ENCODE peak calls at places on chromosomes 6 and 20, in six cellular contexts. A is K562, G is heart left ventricle, J is gastrocnemius medialis, M is sigmoid colon, T is HepG2. D is an unnamed sample. For H3K27me3, the result is how much of the 10 kb centered on the place peaks cover.

GRCh38 chr6:160128879-160129516 is 7.4 kb downstream of the SLC22A1 start:
- DNase-seq in A (no peak), G (no peak), J (no peak), M (no peak), T (no peak), D (no peak)

GRCh38 chr20:18276821-18277220 is 11.5 kb upstream of the ZNF133 start:
- DNase-seq in A (peak), G (peak), J (peak), M (no peak), T (peak), D (no peak)

GRCh38 chr6:151763938-151764680 is 43.4 kb upstream of the ESR1 start:
- DNase-seq in A (peak), G (peak), J (peak), M (peak), T (peak), D (no peak)

GRCh38 chr20:33561981-33562601 is 72.2 kb downstream of the CBFA2T2 start:
- DNase-seq in A (no peak), G (peak), J (peak), M (peak), T (peak), D (no peak)

GRCh38 chr6:81605526-81605925 is 147.0 kb downstream of the TENT5A start:
- DNase-seq in A (no peak), G (no peak), J (no peak), M (no peak), T (no peak), D (no peak)

GRCh38 chr6:93036835-93037234 is 382.5 kb downstream of the EPHA7 start:
- DNase-seq in A (no peak), G (no peak), J (no peak), M (no peak), T (peak), D (no peak)

GRCh38 chr6:47714802-47715201 is 16.4 kb downstream of the ADGRF4 start:
- DNase-seq in A (no peak), G (no peak), J (no peak), M (no peak), T (no peak), D (no peak)

GRCh38 chr20:63737940-63738686 is 1.5 kb upstream of the SLC2A4RG start:
- DNase-seq in A (peak), G (peak), J (no peak), M (peak), T (peak), D (no peak)

GRCh38 chr20:11394145-11394833 is 523.4 kb upstream of the BTBD3 start:
- DNase-seq in A (no peak), G (no peak), J (no peak), M (no peak), T (no peak), D (no peak)

GRCh38 chr6:6543181-6543879 is 45.2 kb upstream of the LY86 start:
- DNase-seq in A (no peak), G (no peak), J (peak), M (no peak), T (no peak), D (no peak)

GRCh38 chr20:39660251-39660650 is 698.1 kb downstream of the DHX35 start:
- DNase-seq in A (no peak), G (no peak), J (no peak), M (no peak), T (no peak), D (no peak)

GRCh38 chr6:100281471-100281878 is 183.2 kb downstream of the SIM1 start:
- DNase-seq in A (no peak), G (no peak), J (no peak), M (no peak), T (no peak), D (no peak)

GRCh38 chr20:14832630-14833029 is 495.2 kb upstream of the FLRT3 start:
- DNase-seq in A (no peak), G (no peak), J (no peak), M (no peak), T (no peak), D (no peak)

GRCh38 chr6:105748737-105749161 is 337.4 kb upstream of the PRDM1 start:
- DNase-seq in A (no peak), G (no peak), J (no peak), M (no peak), T (no peak), D (no peak)

GRCh38 chr6:155313602-155314091 is 637 bp downstream of the TFB1M start:
- DNase-seq in A (no peak), G (no peak), J (no peak), M (no peak), T (peak), D (no peak)

GRCh38 chr6:25088513-25088912 is 152.8 kb upstream of the RIPOR2 start:
- DNase-seq in A (no peak), G (no peak), J (no peak), M (no peak), T (no peak), D (no peak)

GRCh38 chr20:29876911-29877285 is 1380.6 kb upstream of the DEFB115 start:
- DNase-seq in A (no peak), G (no peak), J (no peak), M (no peak), T (no peak), D (no peak)

GRCh38 chr20:891121-892080 is 24.7 kb downstream of the ANGPT4 start:
- DNase-seq in A (no peak), G (no peak), J (peak), M (peak), T (no peak), D (no peak)

GRCh38 chr6:30074331-30075093 is 1.1 kb downstream of the RNF39 start:
- DNase-seq in A (no peak), G (no peak), J (no peak), M (no peak), T (no peak), D (no peak)

GRCh38 chr6:5851261-5851757 is 155.4 kb downstream of the NRN1 start:
- DNase-seq in A (peak), G (peak), J (no peak), M (no peak), T (no peak), D (no peak)

GRCh38 chr6:37615564-37616340 is 81.9 kb downstream of the MDGA1 start:
- DNase-seq in A (peak), G (no peak), J (no peak), M (peak), T (no peak), D (no peak)

GRCh38 chr6:106872044-106872443 is 102.5 kb downstream of the CD24 start:
- DNase-seq in A (no peak), G (no peak), J (no peak), M (no peak), T (no peak), D (no peak)

GRCh38 chr6:14489445-14489844 is 371.9 kb downstream of the CD83 start:
- DNase-seq in A (no peak), G (no peak), J (no peak), M (no peak), T (no peak), D (no peak)

GRCh38 chr6:31666337-31666960 is 569 bp downstream of the CSNK2B start:
- DNase-seq in A (no peak), G (no peak), J (no peak), M (no peak), T (no peak), D (no peak)

GRCh38 chr6:113825776-113826175 is 31.4 kb upstream of the MARCKS start:
- DNase-seq in A (no peak), G (peak), J (peak), M (peak), T (no peak), D (no peak)

GRCh38 chr6:111417181-111417585 is 65.8 kb downstream of the REV3L start:
- DNase-seq in A (no peak), G (peak), J (peak), M (peak), T (no peak), D (no peak)

GRCh38 chr6:126614642-126615504 is 275.0 kb downstream of the CENPW start:
- DNase-seq in A (no peak), G (no peak), J (no peak), M (no peak), T (peak), D (no peak)

GRCh38 chr6:46072866-46073265 is 56.9 kb upstream of the ENPP4 start:
- DNase-seq in A (no peak), G (no peak), J (no peak), M (no peak), T (no peak), D (no peak)

GRCh38 chr20:49318430-49319203 is 40.8 kb upstream of the ZNFX1 start:
- DNase-seq in A (no peak), G (no peak), J (no peak), M (no peak), T (no peak), D (no peak)

GRCh38 chr20:53818457-53819177 is 225.0 kb upstream of the ZNF217 start:
- DNase-seq in A (no peak), G (no peak), J (no peak), M (no peak), T (no peak), D (no peak)

GRCh38 chr20:5061209-5061608 is 58.5 kb downstream of the PCNA start:
- DNase-seq in A (no peak), G (no peak), J (no peak), M (no peak), T (peak), D (no peak)

GRCh38 chr20:35008411-35009342 is 53.0 kb downstream of the MYH7B start:
- DNase-seq in A (no peak), G (no peak), J (peak), M (peak), T (no peak), D (no peak)

GRCh38 chr20:62496525-62497218 is 20.9 kb upstream of the GATA5 start:
- DNase-seq in A (peak), G (no peak), J (no peak), M (no peak), T (no peak), D (no peak)

GRCh38 chr6:680204-680603 is 12.7 kb downstream of the EXOC2 start:
- DNase-seq in A (no peak), G (no peak), J (no peak), M (no peak), T (no peak), D (no peak)

GRCh38 chr20:44627364-44628010 is 24.0 kb downstream of the ADA start:
- DNase-seq in A (peak), G (no peak), J (no peak), M (no peak), T (no peak), D (no peak)

GRCh38 chr20:53291548-53291947 is 302.1 kb downstream of the ZNF217 start:
- DNase-seq in A (peak), G (no peak), J (no peak), M (no peak), T (peak), D (no peak)

GRCh38 chr6:121573466-121573865 is 138.0 kb downstream of the GJA1 start:
- DNase-seq in A (no peak), G (no peak), J (no peak), M (no peak), T (no peak), D (no peak)

GRCh38 chr6:42454428-42454791 is 2.7 kb upstream of the TRERF1 start:
- DNase-seq in A (no peak), G (peak), J (no peak), M (no peak), T (no peak), D (no peak)

GRCh38 chr6:166301611-166302529 is 6.3 kb downstream of the PRR18 start:
- DNase-seq in A (no peak), G (no peak), J (no peak), M (no peak), T (peak), D (no peak)

GRCh38 chr6:118387921-118388701 is 160.0 kb upstream of the PLN start:
- DNase-seq in A (no peak), G (no peak), J (no peak), M (no peak), T (no peak), D (no peak)

DNA sequence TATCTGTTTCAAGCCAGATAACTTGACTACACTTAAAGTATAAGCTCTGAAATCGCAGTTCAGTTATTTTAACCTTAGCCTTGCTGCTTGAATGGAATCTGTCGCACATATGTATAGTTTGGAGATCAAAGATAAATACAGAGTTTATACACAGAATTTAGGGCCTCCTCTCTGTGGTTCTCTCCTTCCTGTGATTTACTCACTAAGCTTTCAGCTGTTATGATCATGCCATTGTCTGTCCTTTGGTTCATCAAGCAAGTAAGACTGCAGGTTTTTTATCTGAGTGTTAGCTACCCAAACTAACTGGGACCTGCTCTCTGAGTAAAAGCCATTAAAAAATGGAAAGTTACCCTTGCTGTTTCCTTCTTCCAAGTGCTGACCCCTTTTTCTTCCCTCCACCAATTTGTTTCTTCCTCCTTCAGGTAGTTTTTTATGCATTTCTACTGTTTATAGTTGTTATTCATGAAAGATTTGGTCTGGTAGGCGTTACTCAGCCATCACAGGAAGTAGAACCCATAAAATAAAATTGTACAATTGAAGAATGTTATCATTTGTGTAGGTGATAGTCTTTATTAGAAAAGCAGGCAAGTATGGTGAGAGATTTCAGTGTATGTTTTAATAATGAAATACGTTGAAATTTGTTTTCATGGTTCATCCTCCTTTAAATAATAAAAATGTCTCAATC is 33.7 kb upstream of the SUMO4 start:
- DNase-seq in A (no peak), G (no peak), J (no peak), M (no peak), T (no peak), D (no peak)
- TF ChIP-seq POLR2A in A (no peak), G (no peak), J (no peak), M (no peak), T (no peak), D (no peak)

GRCh38 chr6:7543761-7544424 is 2.4 kb downstream of the DSP start:
- DNase-seq in A (no peak), G (no peak), J (no peak), M (no peak), T (no peak), D (no peak)
- H3K27me3 ChIP-seq in A (half or more), G (under half), J (under half), M (half or more), T (under half), D (under half)

DNA sequence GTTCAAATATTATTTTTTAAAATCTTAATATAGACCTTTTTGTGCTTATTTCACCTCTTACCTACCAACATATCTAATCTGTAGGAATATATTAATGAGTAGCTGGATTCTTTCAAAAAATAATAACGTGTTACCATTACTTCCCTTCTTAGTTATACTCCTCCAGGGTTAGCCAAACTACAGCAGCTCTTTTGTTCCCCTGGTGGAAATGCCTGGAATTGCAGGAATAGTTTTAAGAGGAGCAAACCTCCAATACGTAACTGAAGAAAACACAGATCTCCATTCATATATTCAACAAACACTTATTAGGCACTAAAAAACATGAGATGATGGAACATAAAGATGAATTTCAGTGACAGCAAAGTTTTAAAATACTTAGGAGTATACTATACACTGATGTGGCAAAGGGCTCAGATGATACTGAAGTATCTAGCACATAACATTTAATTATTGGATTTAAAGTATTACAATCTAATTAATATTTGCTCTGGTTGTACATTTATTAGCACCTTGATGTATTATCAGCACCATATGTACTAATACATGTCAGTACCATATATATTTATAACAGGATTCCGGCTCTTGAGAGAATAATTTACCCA is 78.3 kb downstream of the TBX18 start:
- DNase-seq in A (peak), G (no peak), J (no peak), M (no peak), T (peak), D (no peak)
- TF ChIP-seq CTCF in A (no peak), G (no peak), J (no peak), M (no peak), T (peak), D (no peak)

GRCh38 chr6:167673951-167674350 is 152.8 kb upstream of the AFDN start:
- DNase-seq in A (no peak), G (no peak), J (no peak), M (no peak), T (no peak), D (no peak)

GRCh38 chr6:167676666-167677421 is 149.9 kb upstream of the AFDN start:
- DNase-seq in A (no peak), G (peak), J (no peak), M (peak), T (peak), D (no peak)

GRCh38 chr6:167677422-167677789 is 149.3 kb upstream of the AFDN start:
- DNase-seq in A (no peak), G (no peak), J (no peak), M (no peak), T (no peak), D (no peak)

GRCh38 chr6:167678102-167679101 is 148.3 kb upstream of the AFDN start:
- DNase-seq in A (no peak), G (peak), J (no peak), M (peak), T (peak), D (no peak)

DNA sequence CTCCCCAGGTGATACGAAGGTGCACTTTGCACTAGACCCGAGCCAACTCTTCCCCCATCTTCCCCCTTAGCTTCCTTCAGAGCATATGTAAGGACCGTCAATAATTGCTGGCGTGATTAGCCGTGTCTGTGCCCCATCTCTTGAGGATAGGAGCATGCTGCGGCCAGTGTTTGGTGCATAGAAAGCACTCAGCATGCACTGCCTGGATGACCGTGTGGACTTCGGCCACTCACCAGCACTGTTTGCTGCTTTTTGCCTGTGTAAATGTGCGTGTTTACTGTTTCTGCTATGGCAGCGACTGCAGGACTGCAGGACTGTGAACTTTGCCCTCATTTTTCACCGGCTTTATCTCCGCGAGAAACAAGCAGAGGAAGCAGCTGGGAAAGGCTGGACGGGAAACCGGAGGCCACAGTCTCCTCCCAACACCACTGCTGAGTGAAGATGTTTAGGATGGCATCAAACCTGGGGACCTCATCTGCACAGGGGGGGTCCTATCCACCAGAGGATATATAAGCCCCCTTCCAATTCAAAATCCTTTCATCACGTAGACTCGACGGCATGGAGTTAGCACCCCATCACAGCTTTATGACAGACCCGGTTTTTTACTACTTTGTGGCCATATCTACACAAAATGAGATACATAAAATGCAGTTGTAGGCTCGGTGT is 150.6 kb upstream of the AFDN start:
- DNase-seq in A (no peak), G (peak), J (no peak), M (peak), T (peak), D (no peak)
- TF ChIP-seq POLR2A in A (no peak), G (no peak), J (no peak), M (no peak), T (no peak), D (no peak)

GRCh38 chr20:20370087-20370575 is 2.2 kb downstream of the INSM1 start:
- DNase-seq in A (no peak), G (no peak), J (no peak), M (no peak), T (no peak), D (no peak)
- H3K27me3 ChIP-seq in A (under half), G (under half), J (under half), M (half or more), T (under half), D (under half)

DNA sequence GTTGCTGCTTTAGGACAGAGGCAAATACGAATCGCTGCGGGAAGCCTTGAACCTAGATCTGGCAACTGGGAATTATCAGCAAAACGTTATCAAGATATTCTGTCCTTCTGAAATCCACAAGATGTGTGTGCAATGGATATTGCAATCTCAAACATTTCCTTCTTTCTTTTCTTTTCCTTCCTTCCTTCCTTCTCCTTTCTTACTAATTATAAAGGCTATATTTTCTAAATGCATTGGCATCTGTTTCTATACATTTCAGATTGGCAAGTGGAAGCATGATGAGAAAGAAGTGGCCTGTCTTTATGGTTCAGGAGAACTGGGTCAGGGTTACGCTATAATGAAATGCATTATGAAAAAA is 2.0 kb downstream of the TAGAP start:
- DNase-seq in A (no peak), G (no peak), J (no peak), M (no peak), T (no peak), D (no peak)
- TF ChIP-seq CTCF in A (no peak), G (no peak), J (no peak), M (no peak), T (no peak), D (no peak)